ENCODE peak calls at places on chromosomes 6 and 20, in seven cellular contexts. X, Z, R, G, P, M and A are unnamed samples.

GRCh38 chr20:62929051-62929538 is 2.8 kb upstream of the DIDO1 start:
- DNase-seq in R (peak; percentile 82), M (peak; percentile 75), G (peak; percentile 58), X (peak; percentile 64), Z (peak; percentile 79), P (peak; percentile 77), A (peak; percentile 86)

GRCh38 chr6:4559281-4559875 is 216.8 kb upstream of the CDYL start:
- DNase-seq in R (no peak), P (no peak), M (no peak), G (no peak), X (no peak), Z (no peak), A (no peak)

GRCh38 chr20:4925842-4926530 is 75.3 kb downstream of the SLC23A2 start:
- DNase-seq in X (no peak), R (no peak), P (peak; percentile 73), M (no peak), Z (no peak), G (peak; percentile 77), A (peak; percentile 72)

GRCh38 chr20:63843222-63843621 is 12.2 kb upstream of the ZBTB46 start:
- DNase-seq in P (no peak), Z (no peak), M (no peak), X (no peak), R (no peak), G (no peak), A (no peak)

GRCh38 chr6:41367700-41368099 is 32.3 kb downstream of the NCR2 start:
- DNase-seq in P (peak; percentile 70), G (peak; percentile 48), X (peak; percentile 59), R (peak; percentile 79), Z (peak; percentile 75), M (peak; percentile 90), A (peak; percentile 46)

GRCh38 chr20:23126281-23127061 is 40.3 kb upstream of the CD93 start:
- DNase-seq in M (no peak), X (peak; percentile 63), Z (no peak), P (no peak), G (no peak), R (no peak), A (no peak)

GRCh38 chr20:34089655-34090324 is 22.3 kb downstream of the EIF2S2 start:
- DNase-seq in R (no peak), Z (no peak), P (no peak), X (no peak), G (no peak), M (no peak), A (no peak)

GRCh38 chr6:8027965-8028651 is 36.1 kb downstream of the BLOC1S5 start:
- DNase-seq in Z (peak; percentile 44), X (no peak), M (no peak), G (peak; percentile 38), P (peak; percentile 58), R (no peak), A (no peak)

GRCh38 chr6:122746708-122747107 is 32.8 kb upstream of the FABP7 start:
- DNase-seq in R (no peak), X (no peak), M (no peak), P (no peak), Z (no peak), G (no peak), A (no peak)

GRCh38 chr20:35355372-35355771 is 56.4 kb downstream of the UQCC1 start:
- DNase-seq in M (no peak), P (no peak), X (no peak), R (no peak), G (peak; percentile 59), Z (peak; percentile 17), A (no peak)

GRCh38 chr20:58604410-58604881 is 46.6 kb upstream of the STX16 start:
- DNase-seq in P (no peak), R (no peak), G (no peak), M (no peak), X (no peak), Z (no peak), A (no peak)

GRCh38 chr6:77669913-77670312 is 17.1 kb downstream of the MEI4 start:
- DNase-seq in R (no peak), G (no peak), M (no peak), Z (no peak), P (no peak), X (no peak), A (no peak)

GRCh38 chr20:20562507-20562906 is 149.9 kb downstream of the RALGAPA2 start:
- DNase-seq in M (no peak), P (no peak), G (no peak), Z (no peak), X (no peak), R (no peak), A (no peak)

GRCh38 chr20:63699466-63700198 is 3.2 kb downstream of the TNFRSF6B start:
- DNase-seq in Z (no peak), M (no peak), R (no peak), X (no peak), P (no peak), G (no peak), A (no peak)

GRCh38 chr6:104713982-104714381 is 145.7 kb downstream of the HACE1 start:
- DNase-seq in R (no peak), P (no peak), Z (no peak), X (no peak), G (no peak), M (no peak), A (no peak)

DNA sequence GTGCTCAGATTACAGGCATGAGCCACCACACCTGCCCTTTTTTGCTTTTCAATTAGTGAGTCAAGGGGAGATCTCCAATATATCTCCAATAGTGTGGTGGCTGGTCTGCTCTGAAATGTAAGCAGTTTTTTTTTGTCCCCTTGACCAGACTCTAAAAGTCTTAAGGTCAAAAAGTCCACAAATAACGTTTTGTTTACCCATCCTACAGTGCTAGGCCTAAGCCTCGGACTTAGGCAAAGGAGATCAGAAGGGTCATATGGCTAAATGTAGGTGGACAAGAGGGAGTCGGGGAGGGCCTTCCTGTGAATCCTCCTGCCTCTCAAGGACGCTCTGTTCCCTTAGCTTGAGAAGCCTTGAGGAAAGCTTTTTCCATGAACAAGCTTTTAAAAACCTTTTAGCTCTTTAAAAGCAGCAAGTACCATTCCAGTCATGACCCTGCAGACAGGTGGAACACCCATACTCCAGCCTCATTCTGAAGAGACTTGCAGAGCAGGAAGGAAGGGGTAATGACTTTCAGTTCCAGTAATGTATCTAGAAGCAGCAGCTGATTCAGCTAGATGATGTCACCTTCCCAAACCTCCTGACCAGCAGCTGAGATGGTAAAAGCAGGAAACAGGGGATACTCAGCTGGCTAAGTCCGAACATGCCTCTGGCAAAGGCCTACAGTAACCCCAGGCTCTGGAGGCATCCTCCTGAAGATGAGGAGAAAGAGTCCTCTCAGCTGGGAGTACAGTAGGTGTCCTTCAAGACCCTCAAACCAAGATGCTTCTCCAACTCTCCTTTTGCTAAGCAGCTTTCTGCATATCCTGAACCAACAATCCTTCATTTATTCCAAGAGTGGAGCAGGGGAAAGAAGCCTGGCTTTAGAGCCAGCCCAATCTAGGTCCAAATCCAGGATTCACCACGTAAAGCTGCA is 23.6 kb downstream of the BCL2L1 start:
- DNase-seq in X (no peak), R (no peak), G (peak; percentile 98), M (no peak), P (peak; percentile 94), Z (peak; percentile 98), A (peak; percentile 68)
- H3K27ac ChIP-seq in X (peak overlapping the region; percentile 73), R (no peak overlapping the region), G (peak overlapping the region; percentile 97), M (no peak overlapping the region), P (peak overlapping the region; percentile 83), Z (peak overlapping the region; percentile 100), A (peak overlapping the region; percentile 81)

DNA sequence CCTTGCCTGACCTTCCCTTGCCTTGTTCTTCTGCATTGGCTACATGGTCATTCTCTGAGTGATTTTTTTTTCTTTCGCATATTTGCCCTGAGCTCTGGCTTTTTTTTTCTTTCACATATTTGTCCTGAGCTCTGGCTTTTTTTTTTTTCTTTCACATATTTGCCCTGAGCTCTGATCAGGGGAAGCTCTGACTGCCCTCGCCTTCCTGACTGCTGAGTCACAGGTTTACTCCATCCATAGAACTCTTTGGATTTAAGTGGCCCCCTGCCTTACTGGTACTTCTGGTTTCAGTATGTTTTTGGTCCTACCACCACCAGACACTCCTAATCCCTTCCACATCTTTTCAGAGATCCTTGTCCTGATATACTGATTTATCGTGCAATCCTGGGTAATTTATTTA is 201.1 kb downstream of the OGFRL1 start:
- DNase-seq in P (peak; percentile 90), R (no peak), X (no peak), M (no peak), Z (peak; percentile 86), G (peak; percentile 90), A (no peak)
- H3K9ac ChIP-seq in P (no peak overlapping the region), R (no peak overlapping the region), X (no peak overlapping the region), M (no peak overlapping the region), Z (peak overlapping the region; percentile 36), G (no peak overlapping the region), A (no peak overlapping the region)

DNA sequence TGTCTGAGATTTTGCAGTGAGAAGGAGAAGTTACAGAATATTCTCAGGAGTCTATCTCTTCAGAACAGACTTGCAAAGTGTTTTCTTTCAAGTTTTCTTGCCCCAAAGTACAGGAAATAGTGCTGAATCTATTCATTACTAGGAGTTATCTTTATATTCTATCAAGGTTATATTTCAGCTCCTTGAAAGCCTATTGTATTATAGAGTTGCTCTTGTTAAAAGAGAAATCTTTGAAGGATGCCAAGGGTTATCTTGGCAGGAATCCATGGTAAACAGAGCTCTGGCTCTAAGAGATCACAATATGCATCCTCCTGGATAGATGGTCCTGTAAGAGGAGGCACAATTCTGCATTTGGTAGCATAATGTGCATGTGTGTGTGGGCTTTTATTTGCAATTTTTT is 21.2 kb upstream of the SNRPB2 start:
- DNase-seq in P (no peak), X (no peak), R (no peak), G (no peak), Z (no peak), M (no peak), A (no peak)
- H3K4me1 ChIP-seq in P (no peaks in the 10 kb centered on the region), X (peaks cover 22% of the 10 kb centered on the region), R (no peaks in the 10 kb centered on the region), G (no peaks in the 10 kb centered on the region), Z (no peaks in the 10 kb centered on the region), M (no peaks in the 10 kb centered on the region), A (no peaks in the 10 kb centered on the region)

GRCh38 chr6:37218501-37218900 is 39.1 kb upstream of the TBC1D22B start:
- DNase-seq in R (no peak), Z (no peak), M (no peak), P (no peak), G (no peak), X (no peak), A (no peak)

GRCh38 chr6:37222125-37222967 is 35.2 kb upstream of the TBC1D22B start:
- DNase-seq in R (peak; percentile 88), X (peak; percentile 93), P (peak; percentile 86), G (peak; percentile 83), Z (peak; percentile 90), M (peak; percentile 97), A (peak; percentile 86)

GRCh38 chr6:37218061-37218460 is 39.5 kb upstream of the TBC1D22B start:
- DNase-seq in X (no peak), Z (no peak), P (no peak), M (no peak), R (no peak), G (no peak), A (no peak)

GRCh38 chr6:37222992-37223391 is 34.6 kb upstream of the TBC1D22B start:
- DNase-seq in P (no peak), G (no peak), Z (no peak), M (no peak), X (no peak), R (no peak), A (no peak)

GRCh38 chr6:37221585-37222124 is 35.9 kb upstream of the TBC1D22B start:
- DNase-seq in X (no peak), G (no peak), P (no peak), Z (no peak), M (no peak), R (no peak), A (no peak)
- H3K27ac ChIP-seq in X (peak overlapping the region; percentile 61), G (peak overlapping the region; percentile 1), P (no peak overlapping the region), Z (peak overlapping the region; percentile 71), M (peak overlapping the region; percentile 69), R (peak overlapping the region; percentile 23), A (peak overlapping the region; percentile 32)

GRCh38 chr6:111230351-111231077 is 143.2 kb downstream of the SLC16A10 start:
- DNase-seq in X (no peak), R (no peak), P (peak; percentile 87), Z (peak; percentile 79), M (no peak), G (peak; percentile 88), A (no peak)
- H3K9ac ChIP-seq in X (no peak overlapping the region), R (no peak overlapping the region), P (peak overlapping the region; percentile 3), Z (peak overlapping the region; percentile 72), M (no peak overlapping the region), G (no peak overlapping the region), A (no peak overlapping the region)